ENCODE peak calls at places on chromosomes 6 and 20, in five cellular contexts. One of them, this sample, is unnamed.

GRCh38 chr6:3895303-3895635 is 46.1 kb downstream of the FAM50B start:
- DNase-seq in stimulated activated CD4-positive, alpha-beta T cell treated with anti-CD3 and anti-CD28 coated beads, Interleukin-15, amount 100 ng/mL, for 1 hour: no peak
- DNase-seq in fibroblast of mammary gland: no peak
- DNase-seq in left ventricle myocardium inferior: no peak
- DNase-seq in esophagus squamous epithelium: no peak
- DNase-seq in this sample: no peak

GRCh38 chr6:111727798-111728197 is 122.1 kb upstream of the TRAF3IP2 start:
- DNase-seq in stimulated activated CD4-positive, alpha-beta T cell treated with anti-CD3 and anti-CD28 coated beads, Interleukin-15, amount 100 ng/mL, for 1 hour: no peak
- DNase-seq in fibroblast of mammary gland: peak
- DNase-seq in left ventricle myocardium inferior: no peak
- DNase-seq in esophagus squamous epithelium: no peak
- DNase-seq in this sample: no peak

GRCh38 chr6:90364291-90364690 is 67.6 kb upstream of the BACH2 start:
- DNase-seq in stimulated activated CD4-positive, alpha-beta T cell treated with anti-CD3 and anti-CD28 coated beads, Interleukin-15, amount 100 ng/mL, for 1 hour: no peak
- DNase-seq in fibroblast of mammary gland: no peak
- DNase-seq in left ventricle myocardium inferior: no peak
- DNase-seq in esophagus squamous epithelium: no peak
- DNase-seq in this sample: no peak

GRCh38 chr6:32148722-32149576 is 2.8 kb downstream of the PRRT1 start:
- DNase-seq in stimulated activated CD4-positive, alpha-beta T cell treated with anti-CD3 and anti-CD28 coated beads, Interleukin-15, amount 100 ng/mL, for 1 hour: peak
- DNase-seq in fibroblast of mammary gland: no peak
- DNase-seq in left ventricle myocardium inferior: no peak
- DNase-seq in esophagus squamous epithelium: no peak
- DNase-seq in this sample: peak

GRCh38 chr6:164911873-164912580 is 397.4 kb downstream of the C6orf118 start:
- DNase-seq in stimulated activated CD4-positive, alpha-beta T cell treated with anti-CD3 and anti-CD28 coated beads, Interleukin-15, amount 100 ng/mL, for 1 hour: no peak
- DNase-seq in fibroblast of mammary gland: no peak
- DNase-seq in left ventricle myocardium inferior: no peak
- DNase-seq in esophagus squamous epithelium: no peak
- DNase-seq in this sample: no peak

GRCh38 chr6:83954371-83954770 is 79.2 kb upstream of the MRAP2 start:
- DNase-seq in stimulated activated CD4-positive, alpha-beta T cell treated with anti-CD3 and anti-CD28 coated beads, Interleukin-15, amount 100 ng/mL, for 1 hour: no peak
- DNase-seq in fibroblast of mammary gland: no peak
- DNase-seq in left ventricle myocardium inferior: no peak
- DNase-seq in esophagus squamous epithelium: no peak
- DNase-seq in this sample: no peak

GRCh38 chr6:53165333-53165732 is 16.7 kb upstream of the GCM1 start:
- DNase-seq in stimulated activated CD4-positive, alpha-beta T cell treated with anti-CD3 and anti-CD28 coated beads, Interleukin-15, amount 100 ng/mL, for 1 hour: no peak
- DNase-seq in fibroblast of mammary gland: no peak
- DNase-seq in left ventricle myocardium inferior: no peak
- DNase-seq in esophagus squamous epithelium: no peak
- DNase-seq in this sample: no peak

GRCh38 chr20:25360631-25361286 is 29.9 kb downstream of the ABHD12 start:
- DNase-seq in stimulated activated CD4-positive, alpha-beta T cell treated with anti-CD3 and anti-CD28 coated beads, Interleukin-15, amount 100 ng/mL, for 1 hour: no peak
- DNase-seq in fibroblast of mammary gland: peak
- DNase-seq in left ventricle myocardium inferior: no peak
- DNase-seq in esophagus squamous epithelium: no peak
- DNase-seq in this sample: peak

GRCh38 chr20:58286729-58287128 is 22.8 kb upstream of the RAB22A start:
- DNase-seq in stimulated activated CD4-positive, alpha-beta T cell treated with anti-CD3 and anti-CD28 coated beads, Interleukin-15, amount 100 ng/mL, for 1 hour: no peak
- DNase-seq in fibroblast of mammary gland: no peak
- DNase-seq in left ventricle myocardium inferior: no peak
- DNase-seq in esophagus squamous epithelium: no peak
- DNase-seq in this sample: no peak

GRCh38 chr6:168031411-168032382 is 34.2 kb downstream of the KIF25 start:
- DNase-seq in stimulated activated CD4-positive, alpha-beta T cell treated with anti-CD3 and anti-CD28 coated beads, Interleukin-15, amount 100 ng/mL, for 1 hour: no peak
- DNase-seq in fibroblast of mammary gland: peak
- DNase-seq in left ventricle myocardium inferior: peak
- DNase-seq in esophagus squamous epithelium: no peak
- DNase-seq in this sample: no peak

GRCh38 chr20:46963758-46964181 is 69.1 kb downstream of the EYA2 start:
- DNase-seq in stimulated activated CD4-positive, alpha-beta T cell treated with anti-CD3 and anti-CD28 coated beads, Interleukin-15, amount 100 ng/mL, for 1 hour: no peak
- DNase-seq in fibroblast of mammary gland: peak
- DNase-seq in left ventricle myocardium inferior: no peak
- DNase-seq in esophagus squamous epithelium: no peak
- DNase-seq in this sample: peak

GRCh38 chr6:139030539-139030938 is 2.0 kb downstream of the ABRACL start:
- DNase-seq in stimulated activated CD4-positive, alpha-beta T cell treated with anti-CD3 and anti-CD28 coated beads, Interleukin-15, amount 100 ng/mL, for 1 hour: no peak
- DNase-seq in fibroblast of mammary gland: no peak
- DNase-seq in left ventricle myocardium inferior: no peak
- DNase-seq in esophagus squamous epithelium: no peak
- DNase-seq in this sample: no peak

GRCh38 chr6:2209226-2209809 is 36.1 kb downstream of the GMDS start:
- DNase-seq in stimulated activated CD4-positive, alpha-beta T cell treated with anti-CD3 and anti-CD28 coated beads, Interleukin-15, amount 100 ng/mL, for 1 hour: no peak
- DNase-seq in fibroblast of mammary gland: peak
- DNase-seq in left ventricle myocardium inferior: no peak
- DNase-seq in esophagus squamous epithelium: no peak
- DNase-seq in this sample: peak

GRCh38 chr20:19936801-19937583 is 80.2 kb upstream of the NAA20 start:
- DNase-seq in stimulated activated CD4-positive, alpha-beta T cell treated with anti-CD3 and anti-CD28 coated beads, Interleukin-15, amount 100 ng/mL, for 1 hour: no peak
- DNase-seq in fibroblast of mammary gland: no peak
- DNase-seq in left ventricle myocardium inferior: peak
- DNase-seq in esophagus squamous epithelium: no peak
- DNase-seq in this sample: no peak

This sample was measured in RWPE1.